ENCODE peak calls at places on chromosomes 7 and 10, in ten cellular contexts. H is foreskin keratinocyte, T is left lung, D is GM23338, Y is activated T-cell treated with anti-CD3 and anti-CD28 coated beads for 24 hours, B is B cell, S is NCI-H2171 treated with DMSO at 0.1 percent for 48 hours, G is SW480, K is heart right ventricle, X is non-pigmented ciliary epithelial cell. O is an unnamed sample.

GRCh38 chr7:27897001-27897400 is 157.0 kb downstream of the TAX1BP1 start:
- DNase-seq in G (peak), X (no peak), Y (no peak), T (no peak), K (no peak), B (no peak), H (no peak), D (no peak), S (no peak), O (no peak)

GRCh38 chr10:15725603-15726002 is 5.9 kb upstream of the ITGA8 start:
- DNase-seq in B (no peak), G (peak), Y (no peak), T (no peak), X (no peak), D (peak), K (no peak), H (no peak), S (peak), O (no peak)

GRCh38 chr7:78420001-78420400 is 621.4 kb downstream of the PHTF2 start:
- DNase-seq in X (no peak), Y (no peak), G (no peak), D (no peak), S (no peak), H (no peak), B (no peak), T (no peak), K (no peak), O (no peak)

GRCh38 chr10:88385601-88386203 is 197.4 kb downstream of the RNLS start:
- DNase-seq in K (no peak), G (peak), Y (peak), S (peak), B (peak), D (no peak), X (no peak), T (peak), H (peak), O (no peak)

GRCh38 chr7:105940111-105940510 is 23.0 kb upstream of the CDHR3 start:
- DNase-seq in B (no peak), K (no peak), H (no peak), X (no peak), S (no peak), D (no peak), Y (no peak), T (no peak), G (no peak), O (no peak)

GRCh38 chr7:98774893-98775292 is 94.9 kb downstream of the TMEM130 start:
- DNase-seq in S (peak), H (no peak), X (no peak), K (no peak), Y (no peak), B (no peak), G (no peak), T (peak), D (no peak), O (no peak)

GRCh38 chr10:116088985-116089384 is 184.0 kb downstream of the GFRA1 start:
- DNase-seq in S (no peak), K (no peak), X (no peak), H (no peak), B (no peak), G (no peak), T (no peak), D (no peak), Y (no peak), O (no peak)

GRCh38 chr7:14579971-14580370 is 322.6 kb downstream of the DGKB start:
- DNase-seq in H (no peak), K (no peak), D (no peak), X (no peak), Y (no peak), S (no peak), G (no peak), T (no peak), B (no peak), O (no peak)

GRCh38 chr7:7565746-7566650 is 686 bp upstream of the MIOS start:
- DNase-seq in D (peak), T (peak), K (no peak), B (no peak), S (no peak), Y (no peak), H (peak), G (peak), X (no peak), O (no peak)

GRCh38 chr10:102673961-102674511 is 29.8 kb downstream of the TRIM8 start:
- DNase-seq in G (peak), Y (peak), H (peak), X (peak), T (peak), D (peak), B (peak), K (peak), S (peak), O (no peak)

GRCh38 chr10:58641095-58641531 is 128.4 kb downstream of the BICC1 start:
- DNase-seq in S (peak), K (no peak), Y (no peak), X (peak), T (no peak), B (no peak), H (peak), D (peak), G (peak), O (no peak)

GRCh38 chr7:25091757-25092156 is 33.3 kb downstream of the CYCS start:
- DNase-seq in Y (no peak), T (no peak), S (peak), K (no peak), G (no peak), H (no peak), D (no peak), B (no peak), X (no peak), O (no peak)

GRCh38 chr10:84177541-84178386 is 4.2 kb downstream of the GPR15LG start:
- DNase-seq in G (no peak), B (no peak), T (no peak), S (no peak), D (no peak), Y (peak), K (peak), H (no peak), X (no peak), O (no peak)

GRCh38 chr10:120833222-120833928 is 17.8 kb upstream of the WDR11 start:
- DNase-seq in Y (no peak), K (no peak), S (no peak), G (no peak), B (no peak), X (no peak), T (no peak), H (peak), D (no peak), O (no peak)

GRCh38 chr10:3239066-3239919 is 66.7 kb upstream of the PITRM1 start:
- DNase-seq in D (peak), X (no peak), B (peak), S (peak), G (peak), K (peak), Y (peak), T (peak), H (no peak), O (no peak)

GRCh38 chr7:24283559-24283899 is 461 bp upstream of the NPY start:
- DNase-seq in S (no peak), T (peak), B (no peak), G (no peak), K (no peak), X (no peak), Y (no peak), D (peak), H (no peak), O (no peak)

GRCh38 chr7:83996879-83997278 is 197.7 kb downstream of the SEMA3A start:
- DNase-seq in D (no peak), T (no peak), S (no peak), H (no peak), B (no peak), G (no peak), X (no peak), K (no peak), Y (no peak), O (no peak)

GRCh38 chr7:140546947-140547346 is 67.6 kb upstream of the MKRN1 start:
- DNase-seq in T (no peak), D (no peak), H (no peak), S (no peak), G (no peak), Y (no peak), X (no peak), B (no peak), K (no peak), O (no peak)

GRCh38 chr10:122029503-122030199 is 40.7 kb downstream of the TACC2 start:
- DNase-seq in G (no peak), D (no peak), S (no peak), X (no peak), T (no peak), Y (no peak), B (no peak), H (no peak), K (peak), O (no peak)

GRCh38 chr10:124587811-124588211 is 126.2 kb downstream of the LHPP start:
- DNase-seq in Y (no peak), D (no peak), K (no peak), X (no peak), T (peak), B (peak), G (no peak), S (no peak), H (no peak), O (no peak)

GRCh38 chr7:110803602-110804143 is 287.3 kb upstream of the LRRN3 start:
- DNase-seq in T (no peak), K (no peak), Y (no peak), H (no peak), B (no peak), G (no peak), D (no peak), X (no peak), S (no peak), O (no peak)

GRCh38 chr10:123913688-123914268 is 22.2 kb upstream of the CPXM2 start:
- DNase-seq in K (peak), S (no peak), B (no peak), X (no peak), G (no peak), T (no peak), H (no peak), Y (no peak), D (peak), O (no peak)

GRCh38 chr7:24956021-24956420 is 24.0 kb downstream of the OSBPL3 start:
- DNase-seq in T (no peak), G (no peak), Y (no peak), D (no peak), K (no peak), H (no peak), X (no peak), S (no peak), B (no peak), O (no peak)

GRCh38 chr7:93117852-93118530 is at the start of gene SAMD9:
- DNase-seq in Y (peak), H (peak), T (no peak), D (peak), B (peak), S (peak), G (peak), K (peak), X (peak), O (no peak)

GRCh38 chr7:148906707-148907498 is 22.8 kb upstream of the EZH2 start:
- DNase-seq in Y (no peak), T (no peak), D (no peak), B (no peak), H (no peak), X (no peak), S (no peak), G (no peak), K (no peak), O (no peak)

GRCh38 chr10:33025039-33025438 is 67.0 kb upstream of the ITGB1 start:
- DNase-seq in X (no peak), K (no peak), G (no peak), Y (no peak), B (no peak), T (no peak), H (no peak), S (no peak), D (no peak), O (no peak)

GRCh38 chr7:47833211-47833610 is 115.1 kb downstream of the PKD1L1 start:
- DNase-seq in H (no peak), K (no peak), D (no peak), X (no peak), Y (no peak), T (no peak), S (no peak), B (peak), G (peak), O (no peak)

GRCh38 chr10:24501312-24501711 is 222.4 kb downstream of the ARHGAP21 start:
- DNase-seq in G (no peak), X (no peak), B (no peak), K (no peak), H (no peak), T (no peak), Y (no peak), D (no peak), S (no peak), O (no peak)

GRCh38 chr7:44264221-44264956 is 61.0 kb downstream of the CAMK2B start:
- DNase-seq in G (peak), D (peak), B (no peak), K (no peak), Y (no peak), H (peak), X (no peak), T (no peak), S (peak), O (no peak)

GRCh38 chr7:106421181-106421762 is 136.5 kb upstream of the NAMPT start:
- DNase-seq in G (no peak), T (peak), D (no peak), B (no peak), Y (no peak), H (no peak), X (peak), K (peak), S (peak), O (no peak)

O was measured in HS-27A.